ENCODE peak calls at places on chromosomes 13 and 19, in six cellular contexts. Y, H, W, B, Z and S are unnamed samples.

GRCh38 chr19:58364127-58364526 is 1.6 kb upstream of the ZNF497 start:
- DNase-seq in Y (no peak), H (no peak), W (no peak), B (no peak), Z (no peak), S (no peak)

GRCh38 chr13:31172535-31172934 is 10.8 kb upstream of the HSPH1 start:
- DNase-seq in Y (no peak), H (peak; percentile 86), W (peak; percentile 96), B (peak; percentile 97), Z (no peak), S (no peak)

GRCh38 chr13:43981091-43981490 is 101.4 kb downstream of the LACC1 start:
- DNase-seq in Y (no peak), H (no peak), W (no peak), B (no peak), Z (no peak), S (no peak)

GRCh38 chr19:18007939-18008673 is at the start of gene ARRDC2:
- DNase-seq in Y (peak; percentile 72), H (peak; percentile 77), W (peak; percentile 91), B (peak; percentile 76), Z (peak; percentile 44), S (peak; percentile 42)

GRCh38 chr19:58097783-58098681 is at the start of gene ZSCAN18:
- DNase-seq in Y (peak; percentile 93), H (peak; percentile 5), W (no peak), B (peak; percentile 93), Z (peak; percentile 40), S (peak; percentile 71)

GRCh38 chr19:4228765-4229178 is 551 bp upstream of the EBI3 start:
- DNase-seq in Y (no peak), H (no peak), W (no peak), B (no peak), Z (no peak), S (no peak)

GRCh38 chr13:61913183-61913582 is 497.5 kb upstream of the PCDH20 start:
- DNase-seq in Y (no peak), H (no peak), W (no peak), B (peak; percentile 82), Z (no peak), S (no peak)

GRCh38 chr13:45511310-45512147 is 46.8 kb downstream of the COG3 start:
- DNase-seq in Y (peak; percentile 10), H (peak; percentile 70), W (peak; percentile 77), B (peak; percentile 80), Z (peak; percentile 65), S (peak; percentile 35)

GRCh38 chr13:52833261-52833660 is 15.2 kb downstream of the PCDH8 start:
- DNase-seq in Y (no peak), H (no peak), W (no peak), B (no peak), Z (no peak), S (no peak)

GRCh38 chr19:16400911-16401675 is 70.7 kb downstream of the EPS15L1 start:
- DNase-seq in Y (no peak), H (no peak), W (no peak), B (no peak), Z (no peak), S (no peak)

GRCh38 chr19:11380653-11381534 is 3.2 kb downstream of the EPOR start:
- DNase-seq in Y (peak; percentile 94), H (peak; percentile 97), W (peak; percentile 99), B (peak; percentile 97), Z (peak; percentile 91), S (peak; percentile 66)

GRCh38 chr19:8334458-8335342 is 8.4 kb downstream of the KANK3 start:
- DNase-seq in Y (no peak), H (no peak), W (peak; percentile 87), B (no peak), Z (no peak), S (no peak)

GRCh38 chr13:27005556-27005955 is 166.1 kb downstream of the USP12 start:
- DNase-seq in Y (no peak), H (no peak), W (no peak), B (no peak), Z (no peak), S (no peak)

GRCh38 chr19:4437103-4437502 is 20.5 kb downstream of the UBXN6 start:
- DNase-seq in Y (no peak), H (no peak), W (no peak), B (no peak), Z (no peak), S (no peak)

GRCh38 chr19:32570081-32570785 is 10.8 kb upstream of the PDCD5 start:
- DNase-seq in Y (no peak), H (peak; percentile 59), W (peak; percentile 68), B (peak; percentile 32), Z (peak; percentile 30), S (no peak)

GRCh38 chr13:99932912-99933311 is 38.7 kb downstream of the ZIC5 start:
- DNase-seq in Y (no peak), H (no peak), W (no peak), B (no peak), Z (no peak), S (no peak)

GRCh38 chr13:86974995-86975328 is 696.2 kb upstream of the SLITRK5 start:
- DNase-seq in Y (no peak), H (no peak), W (no peak), B (no peak), Z (no peak), S (no peak)

GRCh38 chr19:9407827-9408226 is 27.5 kb downstream of the ZNF266 start:
- DNase-seq in Y (no peak), H (peak; percentile 1), W (no peak), B (no peak), Z (no peak), S (no peak)

GRCh38 chr19:17260842-17261325 is 3.7 kb downstream of the USHBP1 start:
- DNase-seq in Y (peak; percentile 81), H (peak; percentile 68), W (peak; percentile 89), B (peak; percentile 11), Z (peak; percentile 36), S (no peak)

GRCh38 chr19:6587093-6587820 is 3.7 kb downstream of the CD70 start:
- DNase-seq in Y (no peak), H (no peak), W (no peak), B (no peak), Z (no peak), S (no peak)

GRCh38 chr19:15378529-15379082 is 981 bp downstream of the AKAP8 start:
- DNase-seq in Y (no peak), H (peak; percentile 29), W (peak; percentile 43), B (peak; percentile 63), Z (no peak), S (no peak)

GRCh38 chr19:43555185-43555770 is 20.0 kb downstream of the XRCC1 start:
- DNase-seq in Y (peak; percentile 57), H (peak; percentile 50), W (peak; percentile 56), B (peak; percentile 50), Z (peak; percentile 49), S (no peak)

GRCh38 chr13:97116754-97117153 is 105.4 kb upstream of the MBNL2 start:
- DNase-seq in Y (no peak), H (peak; percentile 30), W (peak; percentile 56), B (peak; percentile 42), Z (no peak), S (no peak)

GRCh38 chr13:99577934-99578917 is 77.0 kb downstream of the TM9SF2 start:
- DNase-seq in Y (no peak), H (no peak), W (peak; percentile 20), B (peak; percentile 14), Z (no peak), S (no peak)

GRCh38 chr13:33184131-33184485 is 101.4 kb downstream of the STARD13 start:
- DNase-seq in Y (no peak), H (no peak), W (no peak), B (no peak), Z (no peak), S (no peak)

GRCh38 chr13:50125556-50126377 is 110.5 kb downstream of the KCNRG start:
- DNase-seq in Y (peak; percentile 88), H (peak; percentile 26), W (peak; percentile 53), B (peak; percentile 29), Z (no peak), S (no peak)

GRCh38 chr19:843836-844299 is 3.1 kb downstream of the PRTN3 start:
- DNase-seq in Y (no peak), H (no peak), W (no peak), B (no peak), Z (no peak), S (no peak)

GRCh38 chr19:39971380-39971841 is 446 bp downstream of the PSMC4 start:
- DNase-seq in Y (no peak), H (no peak), W (no peak), B (no peak), Z (no peak), S (no peak)

GRCh38 chr19:14218615-14219330 is 12.8 kb upstream of the ADGRL1 start:
- DNase-seq in Y (no peak), H (no peak), W (no peak), B (no peak), Z (no peak), S (no peak)

GRCh38 chr19:40363128-40363527 is 14.6 kb downstream of the PLD3 start:
- DNase-seq in Y (no peak), H (no peak), W (no peak), B (no peak), Z (no peak), S (no peak)

GRCh38 chr19:16873603-16874002 is 15.2 kb upstream of the F2RL3 start:
- DNase-seq in Y (no peak), H (no peak), W (no peak), B (no peak), Z (no peak), S (no peak)

GRCh38 chr13:32381539-32381938 is 46.4 kb downstream of the N4BP2L1 start:
- DNase-seq in Y (no peak), H (peak; percentile 30), W (peak; percentile 4), B (peak; percentile 13), Z (peak; percentile 4), S (no peak)

GRCh38 chr13:60572003-60572792 is 175.2 kb downstream of the TDRD3 start:
- DNase-seq in Y (no peak), H (peak; percentile 37), W (peak; percentile 80), B (peak; percentile 62), Z (peak; percentile 25), S (no peak)

GRCh38 chr13:97810152-97810551 is 143.3 kb upstream of the IPO5 start:
- DNase-seq in Y (no peak), H (peak; percentile 13), W (peak; percentile 49), B (peak; percentile 5), Z (no peak), S (no peak)

GRCh38 chr13:32205426-32206096 is 109.6 kb downstream of the ZAR1L start:
- DNase-seq in Y (no peak), H (no peak), W (no peak), B (no peak), Z (no peak), S (no peak)